ENCODE peak calls at places on chromosomes 6 and 20, in nine cellular contexts. A is stromal cell of bone marrow; B is activated T-cell treated with anti-CD3 and anti-CD28 coated beads for 24 hours; K is stimulated activated CD4-positive, alpha-beta T cell treated with anti-CD3 and anti-CD28 coated beads, Interleukin-2, amount 100 ng/mL, for 48 hours; M is HuH-7; U is DMS53; N is SK-MEL-5; X is EL; V is hypothalamus. T is an unnamed sample.

GRCh38 chr20:38193586-38194105 is 28.6 kb upstream of the TGM2 start:
- DNase-seq in U (no peak), B (no peak), V (no peak), M (no peak), A (no peak), X (no peak), N (no peak), K (no peak), T (no peak)

GRCh38 chr6:4665489-4666417 is 110.5 kb upstream of the CDYL start:
- DNase-seq in M (no peak), N (no peak), X (no peak), V (no peak), B (no peak), K (no peak), U (no peak), A (peak; percentile 68), T (no peak)

GRCh38 chr20:16926626-16927025 is 178.5 kb downstream of the OTOR start:
- DNase-seq in V (no peak), N (no peak), U (no peak), K (no peak), M (no peak), X (no peak), B (no peak), A (no peak), T (no peak)

GRCh38 chr6:134739299-134740090 is 210.4 kb downstream of the ALDH8A1 start:
- DNase-seq in M (no peak), V (no peak), X (no peak), N (no peak), K (no peak), A (no peak), B (no peak), U (no peak), T (no peak)

GRCh38 chr6:83008631-83009030 is 57.0 kb downstream of the UBE3D start:
- DNase-seq in M (no peak), N (no peak), K (no peak), U (peak; percentile 41), X (no peak), V (no peak), B (no peak), A (no peak), T (no peak)

GRCh38 chr6:17870302-17871168 is 116.9 kb downstream of the KIF13A start:
- DNase-seq in U (no peak), N (no peak), M (no peak), V (no peak), A (no peak), B (no peak), X (no peak), K (no peak), T (no peak)

GRCh38 chr6:39080246-39080875 is 31.8 kb downstream of the GLP1R start:
- DNase-seq in N (no peak), U (no peak), K (no peak), X (no peak), M (no peak), A (no peak), V (no peak), B (no peak), T (no peak)

GRCh38 chr6:127457444-127458064 is 1.6 kb downstream of the KIAA0408 start:
- DNase-seq in K (no peak), B (no peak), N (no peak), M (no peak), A (peak; percentile 66), U (no peak), V (no peak), X (peak; percentile 60), T (no peak)

GRCh38 chr6:35258858-35259193 is 709 bp upstream of the ZNF76 start:
- DNase-seq in V (no peak), U (peak; percentile 74), A (peak; percentile 21), M (peak; percentile 42), N (no peak), K (no peak), B (peak; percentile 29), X (no peak), T (no peak)

GRCh38 chr6:28489366-28490190 is 26.0 kb downstream of the GPX6 start:
- DNase-seq in B (peak; percentile 13), X (peak; percentile 82), K (peak; percentile 23), U (no peak), N (peak; percentile 76), A (peak; percentile 39), V (no peak), M (peak; percentile 47), T (no peak)

GRCh38 chr20:32179515-32179914 is 28.0 kb downstream of the PLAGL2 start:
- DNase-seq in V (no peak), X (no peak), B (no peak), A (no peak), K (no peak), M (no peak), U (no peak), N (no peak), T (no peak)

GRCh38 chr6:2957696-2958330 is 13.6 kb downstream of the SERPINB6 start:
- DNase-seq in V (no peak), N (no peak), B (no peak), M (no peak), U (no peak), K (no peak), A (no peak), X (no peak), T (no peak)

GRCh38 chr6:44537306-44538049 is 150.0 kb downstream of the CDC5L start:
- DNase-seq in K (no peak), X (no peak), U (peak; percentile 57), B (no peak), N (no peak), M (no peak), A (no peak), V (no peak), T (no peak)

GRCh38 chr6:34230653-34231351 is 5.9 kb upstream of the HMGA1 start:
- DNase-seq in A (no peak), M (no peak), U (no peak), X (no peak), B (no peak), V (no peak), K (no peak), N (no peak), T (no peak)

GRCh38 chr6:144104488-144104887 is 9.1 kb upstream of the SF3B5 start:
- DNase-seq in U (no peak), A (no peak), K (no peak), V (no peak), N (no peak), M (no peak), X (no peak), B (no peak), T (no peak)

GRCh38 chr20:50284811-50285375 is 94.3 kb downstream of the CEBPB start:
- DNase-seq in A (no peak), M (no peak), N (no peak), K (no peak), U (no peak), V (no peak), X (peak; percentile 37), B (no peak), T (no peak)

GRCh38 chr6:20907486-20908071 is 373.3 kb downstream of the CDKAL1 start:
- DNase-seq in B (no peak), M (no peak), X (no peak), A (peak; percentile 6), U (no peak), N (peak; percentile 52), V (no peak), K (no peak), T (no peak)

GRCh38 chr6:70135219-70135769 is 167.6 kb downstream of the COL9A1 start:
- DNase-seq in A (no peak), V (no peak), X (no peak), K (no peak), U (no peak), M (no peak), N (no peak), B (no peak), T (no peak)

GRCh38 chr20:3051385-3052019 is 5.7 kb downstream of the MRPS26 start:
- DNase-seq in B (no peak), X (no peak), V (no peak), U (peak; percentile 51), N (no peak), M (no peak), A (no peak), K (no peak), T (no peak)

GRCh38 chr20:56817780-56818675 is 188.9 kb downstream of the TFAP2C start:
- DNase-seq in M (no peak), K (no peak), A (no peak), N (no peak), V (no peak), U (no peak), B (no peak), X (no peak), T (no peak)

GRCh38 chr20:9581509-9581908 is 67.1 kb downstream of the LAMP5 start:
- DNase-seq in U (peak; percentile 26), B (no peak), K (no peak), X (no peak), M (no peak), N (no peak), A (no peak), V (no peak), T (no peak)

GRCh38 chr6:81731814-81732213 is 20.7 kb downstream of the TENT5A start:
- DNase-seq in B (no peak), A (no peak), M (no peak), X (no peak), N (no peak), K (no peak), U (no peak), V (no peak), T (no peak)

GRCh38 chr6:146904596-146904995 is 299.6 kb upstream of the STXBP5 start:
- DNase-seq in A (no peak), B (no peak), N (no peak), K (no peak), M (no peak), U (no peak), X (no peak), V (no peak), T (no peak)

GRCh38 chr6:124441430-124441829 is 520.8 kb upstream of the RNF217 start:
- DNase-seq in M (no peak), K (no peak), N (no peak), X (no peak), U (peak; percentile 10), A (no peak), V (no peak), B (no peak), T (no peak)

GRCh38 chr6:145569140-145569539 is 166.2 kb downstream of the EPM2A start:
- DNase-seq in U (no peak), V (no peak), B (no peak), X (peak; percentile 73), M (no peak), A (no peak), K (no peak), N (no peak), T (no peak)

GRCh38 chr6:77178821-77179220 is 284.5 kb downstream of the HTR1B start:
- DNase-seq in M (no peak), V (no peak), N (no peak), U (no peak), B (no peak), X (peak; percentile 59), K (no peak), A (peak; percentile 47), T (no peak)

GRCh38 chr6:15608406-15608805 is 54.4 kb downstream of the DTNBP1 start:
- DNase-seq in B (no peak), K (no peak), V (no peak), N (peak; percentile 51), U (peak; percentile 58), X (peak; percentile 91), A (peak; percentile 48), M (no peak), T (no peak)

GRCh38 chr6:124676033-124676432 is 286.2 kb upstream of the RNF217 start:
- DNase-seq in B (no peak), U (no peak), K (no peak), A (peak; percentile 40), N (no peak), V (no peak), M (no peak), X (peak; percentile 72), T (no peak)

GRCh38 chr6:45577836-45578504 is 200.2 kb upstream of the SUPT3H start:
- DNase-seq in X (no peak), U (no peak), M (no peak), V (no peak), A (peak; percentile 14), K (no peak), N (no peak), B (no peak), T (no peak)

GRCh38 chr20:59428441-59429205 is 128.2 kb downstream of the EDN3 start:
- DNase-seq in A (no peak), M (no peak), V (no peak), U (no peak), B (no peak), K (no peak), N (peak; percentile 59), X (no peak), T (no peak)